ENCODE peak calls at places on chromosomes 4 and X, in four cellular contexts. R is K562, Y is HepG2, G is GM12878. O is an unnamed sample.

GRCh38 chrX:118579417-118579816 is 83.8 kb downstream of the DOCK11 start:
- DNase-seq in Y (no peak), R (no peak), G (no peak), O (peak)

GRCh38 chr4:163191999-163192398 is 25.3 kb upstream of the NAF1 start:
- DNase-seq in G (no peak), R (peak), Y (peak), O (peak)

GRCh38 chr4:78764498-78764961 is 11.6 kb upstream of the BMP2K start:
- DNase-seq in G (no peak), Y (no peak), R (peak), O (no peak)

GRCh38 chr4:186189656-186190055 is 1.7 kb upstream of the CYP4V2 start:
- DNase-seq in Y (no peak), G (no peak), R (no peak), O (no peak)

GRCh38 chr4:174808119-174808518 is 20.9 kb downstream of the GLRA3 start:
- DNase-seq in G (no peak), R (no peak), Y (no peak), O (no peak)

GRCh38 chr4:5142726-5143125 is 91.4 kb downstream of the STK32B start:
- DNase-seq in R (peak), Y (peak), G (no peak), O (no peak)

GRCh38 chr4:112082954-112083586 is 62.2 kb upstream of the FAM241A start:
- DNase-seq in R (no peak), G (no peak), Y (peak), O (no peak)

GRCh38 chrX:127879585-127879984 is 172.6 kb downstream of the ACTRT1 start:
- DNase-seq in Y (no peak), R (no peak), G (no peak), O (no peak)

GRCh38 chr4:171035909-171036308 is 777.3 kb upstream of the GALNTL6 start:
- DNase-seq in Y (no peak), G (no peak), R (no peak), O (no peak)

GRCh38 chr4:122663814-122664610 is 43.1 kb upstream of the IL21 start:
- DNase-seq in G (no peak), Y (no peak), R (no peak), O (no peak)

GRCh38 chr4:186805020-186805820 is 81.6 kb upstream of the FAT1 start:
- DNase-seq in G (no peak), R (no peak), Y (peak), O (no peak)

GRCh38 chr4:48509543-48509942 is 19.5 kb downstream of the ZAR1 start:
- DNase-seq in R (no peak), G (no peak), Y (no peak), O (no peak)

GRCh38 chr4:180134116-180134866 is 2108.9 kb upstream of the TENM3 start:
- DNase-seq in R (no peak), G (no peak), Y (no peak), O (peak)

GRCh38 chrX:16186380-16187007 is 19.2 kb downstream of the MAGEB17 start:
- DNase-seq in Y (no peak), R (no peak), G (no peak), O (no peak)

GRCh38 chr4:157405070-157405469 is 184.5 kb downstream of the GRIA2 start:
- DNase-seq in R (no peak), G (no peak), Y (no peak), O (no peak)

GRCh38 chr4:5444918-5445517 is 263.3 kb downstream of the EVC2 start:
- DNase-seq in Y (no peak), R (no peak), G (no peak), O (no peak)

GRCh38 chr4:182346675-182347375 is 103.6 kb downstream of the TENM3 start:
- DNase-seq in G (no peak), R (no peak), Y (no peak), O (no peak)

GRCh38 chr4:177484613-177485021 is 42.4 kb upstream of the AGA start:
- DNase-seq in G (no peak), Y (peak), R (no peak), O (no peak)

GRCh38 chr4:76867880-76868655 is 29.9 kb downstream of the SOWAHB start:
- DNase-seq in G (no peak), Y (no peak), R (peak), O (no peak)

GRCh38 chr4:75653845-75654503 is 19.2 kb downstream of the G3BP2 start:
- DNase-seq in Y (peak), G (no peak), R (no peak), O (peak)

GRCh38 chr4:23945521-23946017 is 55.7 kb upstream of the PPARGC1A start:
- DNase-seq in G (no peak), Y (peak), R (no peak), O (no peak)

GRCh38 chrX:55907968-55908607 is 190.5 kb downstream of the RRAGB start:
- DNase-seq in Y (no peak), G (no peak), R (peak), O (peak)

GRCh38 chr4:183118141-183118540 is 19.1 kb downstream of the WWC2 start:
- DNase-seq in G (no peak), Y (no peak), R (no peak), O (no peak)

GRCh38 chr4:145014365-145014764 is 83.6 kb downstream of the ANAPC10 start:
- DNase-seq in Y (no peak), G (no peak), R (no peak), O (no peak)

GRCh38 chr4:65559270-65559669 is 111.0 kb downstream of the EPHA5 start:
- DNase-seq in Y (no peak), R (no peak), G (no peak), O (no peak)

GRCh38 chr4:10084651-10085320 is 31.8 kb downstream of the WDR1 start:
- DNase-seq in R (no peak), Y (no peak), G (no peak), O (no peak)

DNA sequence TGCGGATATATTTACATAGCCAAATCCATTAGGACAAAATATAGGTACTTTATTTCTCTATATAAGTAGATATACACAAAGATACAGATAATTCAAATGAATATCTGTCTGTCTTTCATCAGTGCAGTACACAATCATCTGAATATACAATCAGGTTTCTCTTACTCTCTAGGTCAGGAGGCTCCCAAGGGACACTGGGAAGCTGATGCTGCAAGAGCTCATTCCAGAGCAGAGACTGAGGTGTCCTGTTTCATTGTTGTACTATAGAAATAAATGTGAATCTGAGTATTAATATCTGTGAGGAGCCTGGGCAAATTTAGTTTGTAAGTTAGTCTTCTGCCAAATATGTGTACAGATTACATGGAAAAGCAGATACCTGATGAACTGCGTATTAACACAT is 4.3 kb downstream of the TLL1 start:
- DNase-seq in R (no peak), Y (no peak), G (no peak), O (no peak)
- TF ChIP-seq FOXK2 in R (no peak), Y (no peak), G (no peak), O (no peak)

DNA sequence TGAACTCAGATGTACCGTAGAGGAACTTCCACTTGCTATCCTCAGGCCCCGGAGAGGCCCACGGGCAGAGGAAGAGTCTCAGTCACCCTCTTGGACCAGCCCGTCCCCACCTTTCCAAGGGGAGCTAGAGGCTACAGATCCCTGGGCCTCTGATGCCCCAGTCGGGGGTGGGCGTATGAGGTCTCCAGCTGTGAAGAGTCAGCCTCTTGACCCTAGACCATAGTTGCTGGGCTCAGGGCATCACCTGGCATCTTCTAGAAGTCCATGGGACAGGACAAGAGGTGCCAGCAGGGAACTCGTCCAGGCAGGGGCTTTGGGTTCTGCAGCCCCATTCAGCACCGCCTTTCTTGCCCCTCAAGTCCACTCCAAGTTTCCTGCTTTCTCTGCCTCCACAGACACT is 11.6 kb downstream of the SASH3 start:
- DNase-seq in Y (no peak), G (no peak), R (no peak), O (no peak)
- TF ChIP-seq FOXK2 in Y (no peak), G (no peak), R (no peak), O (no peak)

DNA sequence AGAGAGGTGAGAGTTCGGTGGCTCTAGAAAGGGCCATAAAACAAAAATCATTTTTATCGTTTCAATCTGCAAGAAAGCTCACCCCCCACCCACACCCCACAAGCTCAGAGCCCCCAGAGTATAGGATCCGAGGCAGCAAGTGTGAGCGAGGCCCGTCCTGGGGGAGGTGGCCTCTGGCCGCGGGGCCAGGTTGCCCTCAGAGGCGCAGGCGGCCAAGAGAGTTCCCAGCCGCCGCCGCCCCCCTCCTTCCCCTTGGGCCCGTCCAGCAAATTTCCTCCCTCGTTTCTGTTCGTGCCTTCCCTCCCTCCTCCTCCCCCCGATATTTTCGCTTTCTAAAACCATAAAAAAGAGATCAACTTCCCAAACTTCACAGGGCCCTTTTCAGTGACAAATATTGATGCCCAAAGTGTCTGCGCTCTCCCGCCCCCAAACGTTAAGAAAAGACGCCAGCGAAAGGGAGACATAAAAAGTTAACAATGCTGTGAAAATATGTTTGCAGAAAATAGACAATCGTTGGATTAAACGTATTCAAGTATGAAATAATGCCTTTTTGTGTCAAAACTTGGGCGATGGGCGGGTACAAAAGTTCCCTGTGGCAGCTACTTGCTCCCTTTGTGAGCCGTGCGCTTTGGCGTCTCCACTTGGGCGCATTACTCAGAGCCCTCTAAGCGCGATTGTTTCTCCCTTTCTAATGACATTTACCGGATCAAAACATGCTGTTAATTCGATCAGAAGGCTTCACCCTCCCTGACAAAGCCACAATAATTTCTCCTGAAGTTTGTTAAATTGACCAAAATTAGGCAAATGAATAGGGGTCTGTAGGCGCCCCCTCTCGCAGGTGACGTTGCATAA is 1.1 kb upstream of the HELT start:
- DNase-seq in Y (no peak), G (no peak), R (no peak), O (no peak)
- TF ChIP-seq FOXK2 in Y (no peak), G (no peak), R (no peak), O (no peak)

GRCh38 chrX:54043084-54043483 is 1.2 kb downstream of the PHF8 start:
- DNase-seq in R (no peak), G (no peak), Y (no peak), O (no peak)

GRCh38 chrX:54044126-54044876 is at the start of gene PHF8:
- DNase-seq in R (peak), Y (peak), G (peak), O (peak)

GRCh38 chrX:54043696-54044125 is 562 bp downstream of the PHF8 start:
- DNase-seq in G (no peak), Y (no peak), R (peak), O (peak)

GRCh38 chrX:54044877-54045328 is 630 bp upstream of the PHF8 start:
- DNase-seq in Y (peak), R (no peak), G (peak), O (no peak)

DNA sequence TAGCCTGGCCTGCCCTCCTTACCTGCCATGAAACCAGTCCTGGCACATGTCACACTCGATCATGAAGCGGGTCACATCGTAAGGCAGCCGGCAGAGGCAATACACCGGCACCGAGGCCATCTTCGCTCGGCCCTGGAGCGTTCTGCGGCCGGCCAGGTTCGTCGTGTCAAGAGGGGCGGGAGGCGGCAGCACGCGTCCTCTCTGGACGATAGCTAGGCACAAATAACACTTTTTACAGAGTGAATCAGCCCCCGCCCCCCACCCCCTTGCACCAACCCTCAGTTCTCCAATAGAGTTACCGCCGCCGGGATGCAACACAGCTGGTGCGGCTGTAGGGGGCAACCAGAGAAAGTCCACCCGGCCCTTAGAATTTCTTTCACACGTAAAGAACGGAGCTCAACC is 1.7 kb downstream of the PHF8 start:
- DNase-seq in G (no peak), R (peak), Y (peak), O (peak)
- TF ChIP-seq FOXK2 in G (no peak), R (no peak), Y (no peak), O (no peak)

DNA sequence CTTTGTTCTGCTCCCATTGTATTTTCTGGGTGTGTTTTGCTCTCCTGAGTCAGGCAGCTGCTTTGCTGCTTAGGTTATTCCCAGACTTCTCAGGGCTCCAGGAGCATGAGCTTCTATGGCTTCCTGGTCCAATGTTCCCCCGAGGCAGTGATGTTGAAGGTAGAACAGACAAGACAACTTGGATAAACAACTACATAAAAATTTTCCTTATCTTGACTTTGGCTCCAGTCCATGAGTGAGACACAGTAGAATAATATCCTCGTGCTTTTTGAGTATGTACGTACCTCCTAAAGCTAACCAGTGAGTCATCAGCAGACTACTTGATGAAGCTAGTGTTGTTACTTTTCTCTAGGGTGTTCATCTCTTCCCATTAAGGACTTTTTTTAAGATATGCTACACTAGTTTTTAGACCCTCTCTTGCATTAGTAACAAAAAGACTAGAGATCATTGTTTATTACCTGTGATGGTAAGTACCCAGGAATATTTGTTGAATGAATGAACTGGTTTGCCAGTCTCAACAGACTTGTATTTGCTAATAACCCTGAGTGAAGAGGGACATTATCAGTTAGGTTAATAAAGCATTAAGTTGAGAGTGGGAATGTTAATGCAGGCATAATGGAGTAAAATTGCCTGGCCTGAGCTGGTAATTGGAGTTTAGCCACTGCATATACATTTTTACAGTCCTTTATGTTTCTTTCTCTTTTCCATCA is 131.9 kb downstream of the FHIP1A start:
- DNase-seq in Y (no peak), G (no peak), R (no peak), O (peak)
- TF ChIP-seq FOXK2 in Y (no peak), G (no peak), R (no peak), O (no peak)

GRCh38 chrX:15142084-15142715 is 127.7 kb downstream of the ASB9 start:
- DNase-seq in G (no peak), R (no peak), Y (peak), O (no peak)

GRCh38 chrX:15143050-15143824 is 126.6 kb downstream of the ASB9 start:
- DNase-seq in G (no peak), Y (peak), R (peak), O (peak)

GRCh38 chrX:15150578-15150977 is 119.3 kb downstream of the ASB9 start:
- DNase-seq in Y (no peak), R (no peak), G (no peak), O (no peak)

GRCh38 chrX:15143825-15144121 is 126.1 kb downstream of the ASB9 start:
- DNase-seq in G (no peak), R (no peak), Y (no peak), O (no peak)

DNA sequence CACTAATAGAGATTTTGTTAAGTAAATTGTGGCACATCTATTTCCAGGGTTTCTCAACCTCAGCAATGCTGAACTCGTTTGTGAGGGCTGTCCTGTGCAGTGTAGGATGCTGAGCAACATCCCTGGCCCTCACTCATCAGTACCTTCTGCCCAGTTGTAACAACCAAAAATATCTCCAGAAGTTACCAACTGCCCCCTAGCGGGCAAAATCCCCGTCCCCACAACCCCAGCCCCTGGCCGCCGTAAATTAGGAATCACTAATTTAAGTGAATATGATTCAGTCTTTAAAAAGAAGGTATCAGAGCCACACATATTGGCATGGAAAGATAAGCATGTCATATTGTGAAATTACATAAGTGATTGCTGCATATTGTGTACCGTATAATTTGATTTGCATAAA is 123.4 kb downstream of the ASB9 start:
- DNase-seq in R (peak), G (no peak), Y (no peak), O (peak)
- TF ChIP-seq FOXK2 in R (no peak), G (no peak), Y (no peak), O (no peak)

GRCh38 chr4:7297374-7297773 is 105.0 kb downstream of the SORCS2 start:
- DNase-seq in Y (no peak), G (no peak), R (no peak), O (no peak)

GRCh38 chr4:7295917-7296660 is 103.8 kb downstream of the SORCS2 start:
- DNase-seq in R (peak), G (no peak), Y (no peak), O (peak)

GRCh38 chr4:7295201-7295916 is 103.0 kb downstream of the SORCS2 start:
- DNase-seq in G (no peak), R (no peak), Y (no peak), O (no peak)

GRCh38 chr4:7297881-7298280 is 105.5 kb downstream of the SORCS2 start:
- DNase-seq in R (no peak), Y (no peak), G (no peak), O (no peak)

DNA sequence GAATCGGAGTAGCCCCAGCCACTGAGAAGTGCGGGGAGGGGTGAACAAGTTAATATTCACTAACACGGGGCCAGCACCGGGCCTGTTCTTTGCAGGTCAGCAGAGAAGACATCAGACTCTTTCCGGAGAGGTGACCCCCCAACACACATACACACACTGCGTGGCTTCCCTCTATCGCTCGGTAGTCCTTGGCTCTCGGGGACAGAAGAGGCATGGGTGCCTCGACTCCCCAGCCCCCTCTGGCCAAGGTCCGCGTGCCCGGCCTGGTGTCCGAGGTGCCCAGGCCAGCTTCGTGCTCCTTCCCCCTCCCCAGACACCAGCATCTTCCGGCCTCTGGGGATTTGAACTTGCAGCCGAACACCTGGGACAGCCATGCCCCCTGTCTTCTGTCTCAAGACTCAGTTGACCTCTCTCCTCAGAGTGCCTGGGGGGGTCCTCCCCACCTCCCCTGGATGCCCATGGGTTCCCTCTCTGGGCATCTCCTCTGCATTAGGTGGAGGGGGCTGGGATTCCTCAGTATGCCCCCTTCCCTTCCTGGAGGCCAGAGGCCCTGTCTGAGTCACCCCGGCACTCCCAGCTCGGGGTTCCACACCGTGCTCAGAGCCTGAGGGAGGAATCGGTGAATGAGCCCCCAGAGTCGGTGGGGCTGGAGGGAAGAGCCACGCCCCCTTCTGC is 104.5 kb downstream of the SORCS2 start:
- DNase-seq in Y (no peak), R (no peak), G (no peak), O (no peak)
- TF ChIP-seq FOXK2 in Y (no peak), R (no peak), G (no peak), O (no peak)

GRCh38 chrX:11406109-11406755 is 113.0 kb downstream of the AMELX start:
- DNase-seq in Y (no peak), G (no peak), R (no peak), O (no peak)
- TF ChIP-seq FOXK2 in Y (no peak), G (no peak), R (no peak), O (no peak)

GRCh38 chr4:138540056-138540800 is 298.1 kb upstream of the SLC7A11 start:
- DNase-seq in G (no peak), R (no peak), Y (no peak), O (no peak)
- TF ChIP-seq FOXK2 in G (no peak), R (no peak), Y (no peak), O (no peak)

O was measured in HEK293T.